ENCODE peak calls at places on chromosomes 4 and X, in nine cellular contexts. Q is pancreas, I is HFF-Myc, Y is AG09319, K is lower lobe of right lung, F is A549, U is vagina, T is retinal pigment epithelial cell, E is psoas muscle. R is an unnamed sample.

GRCh38 chrX:51296138-51296537 is 36.5 kb upstream of the NUDT10 start:
- DNase-seq in F (no peak), Y (no peak), U (no peak), I (no peak), K (no peak), T (no peak), Q (no peak), E (no peak), R (no peak)

GRCh38 chr4:79576480-79576803 is 168.4 kb upstream of the GK2 start:
- DNase-seq in K (no peak), Y (no peak), I (peak), Q (no peak), U (no peak), E (no peak), T (peak), F (peak), R (no peak)

GRCh38 chrX:15952212-15952611 is 97.6 kb upstream of the AP1S2 start:
- DNase-seq in Q (no peak), Y (no peak), U (no peak), K (no peak), I (no peak), E (no peak), F (no peak), T (no peak), R (no peak)

GRCh38 chrX:152821145-152821765 is 9.3 kb downstream of the CETN2 start:
- DNase-seq in U (peak), E (no peak), T (no peak), F (peak), Y (no peak), I (no peak), Q (peak), K (no peak), R (no peak)

GRCh38 chr4:73170518-73171198 is 87.9 kb downstream of the ANKRD17 start:
- DNase-seq in E (no peak), I (no peak), K (no peak), T (no peak), Y (no peak), Q (no peak), F (no peak), U (no peak), R (no peak)

GRCh38 chr4:38917481-38918025 is 49.9 kb downstream of the FAM114A1 start:
- DNase-seq in F (no peak), T (no peak), Q (no peak), K (no peak), E (no peak), I (no peak), U (no peak), Y (no peak), R (no peak)

GRCh38 chr4:106816501-106816900 is 219.6 kb downstream of the DKK2 start:
- DNase-seq in F (no peak), T (peak), Y (no peak), I (no peak), K (no peak), U (no peak), E (no peak), Q (no peak), R (no peak)

GRCh38 chr4:29948858-29949257 is 771.3 kb upstream of the PCDH7 start:
- DNase-seq in I (no peak), E (no peak), Y (no peak), U (no peak), F (no peak), T (no peak), Q (no peak), K (no peak), R (no peak)

GRCh38 chrX:135893294-135893817 is at the start of the genes CT45A10 and SAGE1:
- DNase-seq in K (no peak), I (no peak), F (peak), Y (no peak), U (no peak), Q (no peak), T (no peak), E (no peak), R (no peak)

GRCh38 chr4:158300012-158300411 is 89.7 kb downstream of the TMEM144 start:
- DNase-seq in E (no peak), T (no peak), I (no peak), K (no peak), U (no peak), Y (no peak), F (peak), Q (no peak), R (no peak)

GRCh38 chr4:165711436-165711835 is 161.6 kb upstream of the TLL1 start:
- DNase-seq in Q (no peak), F (no peak), T (no peak), U (no peak), Y (no peak), K (no peak), I (no peak), E (no peak), R (no peak)

GRCh38 chr4:108849611-108850406 is 87.0 kb upstream of the ETNPPL start:
- DNase-seq in I (peak), F (no peak), T (no peak), E (no peak), Y (peak), K (no peak), U (no peak), Q (no peak), R (no peak)

GRCh38 chr4:37516057-37516775 is 170.0 kb downstream of the RELL1 start:
- DNase-seq in E (no peak), F (no peak), U (no peak), Q (no peak), T (no peak), I (no peak), Y (no peak), K (no peak), R (no peak)

GRCh38 chr4:1748465-1748995 is 27.2 kb downstream of the TACC3 start:
- DNase-seq in E (peak), Y (no peak), U (no peak), F (peak), K (peak), Q (peak), T (no peak), I (peak), R (peak)

GRCh38 chrX:34521563-34521962 is 135.5 kb downstream of the TMEM47 start:
- DNase-seq in T (no peak), I (no peak), Q (no peak), Y (no peak), K (no peak), E (no peak), F (peak), U (no peak), R (no peak)

GRCh38 chrX:125507119-125507518 is 187.4 kb downstream of the TEX13C start:
- DNase-seq in Q (no peak), T (no peak), E (no peak), I (no peak), Y (no peak), U (no peak), F (no peak), K (no peak), R (no peak)

GRCh38 chr4:151567056-151567455 is 158.1 kb downstream of the FHIP1A start:
- DNase-seq in U (no peak), Q (no peak), K (no peak), E (no peak), Y (no peak), F (no peak), T (no peak), I (no peak), R (no peak)

GRCh38 chrX:332916-333610 is 14.5 kb upstream of the GTPBP6 start:
- DNase-seq in K (peak), T (no peak), F (no peak), Q (no peak), Y (no peak), I (no peak), U (no peak), E (no peak), R (no peak)

GRCh38 chr4:110596431-110596830 is 26.4 kb downstream of the PITX2 start:
- DNase-seq in T (no peak), K (no peak), E (no peak), I (no peak), F (no peak), Q (no peak), Y (no peak), U (no peak), R (no peak)

GRCh38 chr4:177308125-177308524 is 1.5 kb upstream of the NEIL3 start:
- DNase-seq in Q (no peak), E (peak), I (peak), Y (peak), U (no peak), F (peak), T (no peak), K (no peak), R (no peak)

GRCh38 chr4:24515698-24516097 is 68.7 kb downstream of the DHX15 start:
- DNase-seq in K (no peak), Y (no peak), F (no peak), Q (no peak), I (no peak), E (no peak), U (no peak), T (no peak), R (no peak)

GRCh38 chr4:113049421-113050355 is at the start of gene ANK2:
- DNase-seq in F (no peak), Q (no peak), I (no peak), K (no peak), E (no peak), T (peak), Y (no peak), U (no peak), R (no peak)

GRCh38 chr4:120924931-120925330 is 2.4 kb upstream of the PRDM5 start:
- DNase-seq in Q (no peak), U (no peak), Y (no peak), I (no peak), T (no peak), E (no peak), F (no peak), K (no peak), R (no peak)

GRCh38 chr4:120921456-120922389 is 803 bp downstream of the PRDM5 start:
- DNase-seq in U (no peak), Y (peak), T (peak), Q (peak), I (no peak), F (peak), K (peak), E (peak), R (no peak)

GRCh38 chr4:120920666-120921065 is 1.9 kb downstream of the PRDM5 start:
- DNase-seq in Q (no peak), U (no peak), F (no peak), I (no peak), K (no peak), Y (no peak), T (no peak), E (no peak), R (no peak)

GRCh38 chr4:120923201-120923522 is 636 bp upstream of the PRDM5 start:
- DNase-seq in F (no peak), K (no peak), Q (no peak), T (no peak), Y (no peak), U (no peak), I (no peak), E (no peak), R (no peak)

GRCh38 chr4:120922390-120923200 is at the start of gene PRDM5:
- DNase-seq in U (no peak), E (peak), Q (peak), K (peak), I (no peak), Y (peak), F (peak), T (peak), R (no peak)
- TF ChIP-seq CTCF in U (no peak), E (no peak), Q (no peak), K (peak), I (no peak), Y (peak), F (no peak), T (peak), R (no peak)

DNA sequence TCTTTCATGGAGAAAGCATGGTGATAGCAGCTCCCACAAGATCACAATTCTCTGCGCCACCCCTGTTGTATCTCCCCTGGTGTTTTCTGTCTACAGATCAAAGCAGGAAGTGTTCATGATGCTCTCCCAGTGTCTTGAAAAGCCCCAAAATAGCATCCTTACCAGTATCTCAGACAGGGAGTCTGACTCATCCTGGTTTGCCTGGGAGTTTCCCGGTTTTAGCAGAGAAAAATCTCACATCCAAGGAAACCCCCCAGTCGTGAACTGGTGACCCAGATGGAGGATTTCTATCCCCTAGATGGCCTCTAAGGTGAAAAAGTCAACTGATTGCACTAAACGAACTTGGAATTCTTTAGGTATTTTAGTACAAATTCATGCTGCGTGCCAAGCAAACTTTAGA is 64.3 kb upstream of the NR0B1 start:
- DNase-seq in T (no peak), Q (no peak), E (no peak), K (no peak), I (no peak), F (no peak), Y (no peak), U (no peak), R (no peak)
- TF ChIP-seq CTCF in T (no peak), Q (no peak), E (no peak), K (no peak), I (no peak), F (no peak), Y (no peak), U (no peak), R (no peak)

GRCh38 chr4:15914736-15915135 is 23.8 kb downstream of the FGFBP1 start:
- DNase-seq in E (no peak), I (no peak), Y (no peak), Q (no peak), K (no peak), T (no peak), U (no peak), F (no peak), R (no peak)
- TF ChIP-seq CTCF in E (no peak), I (no peak), Y (no peak), Q (no peak), K (no peak), T (no peak), U (no peak), F (no peak), R (no peak)

DNA sequence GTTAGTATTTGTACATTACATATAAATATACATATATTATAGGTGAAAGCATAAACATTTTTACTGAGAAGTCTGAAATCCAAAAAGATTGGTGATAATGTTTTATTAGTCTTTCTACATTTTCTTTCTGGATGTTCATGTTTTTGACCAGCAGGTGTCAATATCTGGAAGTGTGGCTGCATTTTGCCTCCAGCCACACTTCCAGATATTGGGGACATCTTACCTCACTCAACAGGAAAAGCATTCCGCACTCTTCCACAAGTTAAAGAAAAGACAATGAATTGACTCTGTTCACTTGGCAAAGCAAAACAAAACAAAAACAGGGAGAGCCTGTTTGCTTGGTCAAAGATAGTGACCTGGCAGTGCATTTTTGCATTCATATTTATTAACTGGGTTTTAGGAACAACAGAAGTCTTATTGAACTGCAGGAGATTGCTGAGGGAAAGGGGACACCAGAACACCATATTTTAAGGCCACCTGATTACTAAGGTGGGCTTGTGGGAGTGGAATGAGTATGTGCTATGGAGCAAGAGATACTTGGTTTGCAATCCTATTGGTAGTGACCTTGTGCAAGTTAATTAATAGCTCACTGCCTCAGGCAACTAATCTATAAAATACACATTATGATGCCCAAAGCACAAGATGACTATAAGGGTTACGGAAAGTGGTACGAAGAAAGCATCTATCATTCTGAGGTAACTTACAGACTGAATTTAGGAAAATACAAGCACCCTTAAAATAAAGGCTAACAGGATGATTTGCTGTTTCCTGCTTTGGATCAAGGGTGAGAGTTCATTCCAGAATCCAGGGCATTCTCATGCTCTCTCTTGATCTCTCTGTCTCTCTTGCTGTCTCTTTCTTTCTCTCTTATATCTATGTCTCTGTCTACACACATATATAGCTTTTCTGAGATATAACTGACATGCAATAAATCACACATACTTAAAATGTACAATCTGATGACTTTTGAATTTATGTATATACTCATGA is 389.9 kb upstream of the EMCN start:
- DNase-seq in T (no peak), I (no peak), K (no peak), E (no peak), U (no peak), Q (no peak), Y (no peak), F (peak), R (no peak)
- TF ChIP-seq CTCF in T (peak), I (peak), K (peak), E (peak), U (no peak), Q (no peak), Y (peak), F (peak), R (no peak)